ENCODE peak calls at places on chromosomes 12 and 14, in seven cellular contexts. R is endothelial cell of umbilical vein, M is K562, C is tibial nerve, L is transverse colon, K is uterus, Z is A549. U is an unnamed sample.

GRCh38 chr12:78802593-78802992 is 62.0 kb upstream of the SYT1 start:
- DNase-seq in M (no peak), K (no peak), C (no peak), L (no peak), R (no peak), Z (peak; percentile 3), U (no peak)

GRCh38 chr14:106845286-106846087 is 1319.1 kb downstream of the TMEM121 start:
- DNase-seq in M (no peak), Z (peak; percentile 62), L (peak; percentile 92), K (peak; percentile 30), R (no peak), C (no peak), U (no peak)

GRCh38 chr14:20477211-20477876 is 8.1 kb downstream of the PNP start:
- DNase-seq in M (peak; percentile 76), K (no peak), R (peak; percentile 69), Z (no peak), L (no peak), C (no peak), U (peak; percentile 95)

GRCh38 chr14:68633131-68633991 is 159.5 kb downstream of the ZFP36L1 start:
- DNase-seq in R (no peak), Z (no peak), C (no peak), K (no peak), L (no peak), M (no peak), U (no peak)

GRCh38 chr12:12181516-12181915 is 85.3 kb downstream of the LRP6 start:
- DNase-seq in R (peak; percentile 61), M (no peak), L (no peak), C (no peak), K (no peak), Z (no peak), U (no peak)

GRCh38 chr14:100899841-100900771 is 3.4 kb downstream of the RTL1 start:
- DNase-seq in C (no peak), Z (no peak), M (peak; percentile 38), K (no peak), R (peak; percentile 53), L (no peak), U (no peak)

GRCh38 chr12:87618199-87618598 is 411.0 kb downstream of the C12orf50 start:
- DNase-seq in Z (no peak), R (no peak), M (no peak), K (no peak), L (no peak), C (no peak), U (no peak)

GRCh38 chr14:52079239-52079956 is 10.5 kb upstream of the NID2 start:
- DNase-seq in R (peak; percentile 20), Z (no peak), M (no peak), K (no peak), C (no peak), L (no peak), U (no peak)

GRCh38 chr12:132998742-132999141 is 12.6 kb downstream of the ZNF26 start:
- DNase-seq in K (no peak), M (no peak), L (no peak), C (no peak), R (no peak), Z (no peak), U (no peak)

GRCh38 chr12:79020106-79020505 is 155.5 kb downstream of the SYT1 start:
- DNase-seq in L (no peak), Z (no peak), R (peak; percentile 26), K (no peak), M (no peak), C (no peak), U (no peak)

GRCh38 chr12:117361312-117361670 is at the start of gene NOS1:
- DNase-seq in L (no peak), M (no peak), C (no peak), K (no peak), R (no peak), Z (no peak), U (no peak)

GRCh38 chr12:21566223-21566906 is 38.3 kb downstream of the GYS2 start:
- DNase-seq in Z (no peak), M (no peak), R (no peak), C (no peak), K (no peak), L (no peak), U (no peak)

GRCh38 chr14:95361373-95362179 is 41.9 kb upstream of the CLMN start:
- DNase-seq in M (peak; percentile 47), K (peak; percentile 29), L (peak; percentile 75), R (peak; percentile 36), Z (peak; percentile 25), C (no peak), U (peak; percentile 32)

GRCh38 chr12:65740873-65741600 is 83.2 kb upstream of the HMGA2 start:
- DNase-seq in K (peak; percentile 73), C (peak; percentile 57), M (peak; percentile 72), R (peak; percentile 82), L (peak; percentile 85), Z (peak; percentile 82), U (peak; percentile 83)

GRCh38 chr12:91053951-91054715 is 3.7 kb downstream of the KERA start:
- DNase-seq in Z (no peak), C (no peak), L (peak; percentile 7), M (no peak), R (peak; percentile 94), K (peak; percentile 24), U (no peak)

GRCh38 chr12:98653866-98654493 is 8.9 kb downstream of the APAF1 start:
- DNase-seq in K (no peak), L (no peak), Z (peak; percentile 33), R (peak; percentile 66), C (no peak), M (peak; percentile 69), U (peak; percentile 68)

GRCh38 chr12:56080556-56081138 is 682 bp downstream of the ERBB3 start:
- DNase-seq in R (no peak), M (peak; percentile 45), L (peak; percentile 81), Z (no peak), K (no peak), C (no peak), U (no peak)

GRCh38 chr12:12384601-12385321 is 27.9 kb downstream of the BORCS5 start:
- DNase-seq in M (peak; percentile 41), R (no peak), Z (no peak), K (no peak), L (no peak), C (no peak), U (peak; percentile 54)

GRCh38 chr12:26798013-26798412 is 35.0 kb downstream of the ITPR2 start:
- DNase-seq in R (no peak), C (no peak), Z (no peak), K (no peak), M (no peak), L (no peak), U (no peak)

GRCh38 chr12:117968826-117969659 is at the start of gene KSR2:
- DNase-seq in K (no peak), C (no peak), L (peak; percentile 81), M (peak; percentile 6), Z (peak; percentile 72), R (peak; percentile 5), U (peak; percentile 4)

GRCh38 chr12:39236994-39237393 is 205.9 kb downstream of the KIF21A start:
- DNase-seq in R (peak; percentile 3), L (no peak), C (no peak), M (no peak), Z (peak; percentile 24), K (no peak), U (no peak)

DNA sequence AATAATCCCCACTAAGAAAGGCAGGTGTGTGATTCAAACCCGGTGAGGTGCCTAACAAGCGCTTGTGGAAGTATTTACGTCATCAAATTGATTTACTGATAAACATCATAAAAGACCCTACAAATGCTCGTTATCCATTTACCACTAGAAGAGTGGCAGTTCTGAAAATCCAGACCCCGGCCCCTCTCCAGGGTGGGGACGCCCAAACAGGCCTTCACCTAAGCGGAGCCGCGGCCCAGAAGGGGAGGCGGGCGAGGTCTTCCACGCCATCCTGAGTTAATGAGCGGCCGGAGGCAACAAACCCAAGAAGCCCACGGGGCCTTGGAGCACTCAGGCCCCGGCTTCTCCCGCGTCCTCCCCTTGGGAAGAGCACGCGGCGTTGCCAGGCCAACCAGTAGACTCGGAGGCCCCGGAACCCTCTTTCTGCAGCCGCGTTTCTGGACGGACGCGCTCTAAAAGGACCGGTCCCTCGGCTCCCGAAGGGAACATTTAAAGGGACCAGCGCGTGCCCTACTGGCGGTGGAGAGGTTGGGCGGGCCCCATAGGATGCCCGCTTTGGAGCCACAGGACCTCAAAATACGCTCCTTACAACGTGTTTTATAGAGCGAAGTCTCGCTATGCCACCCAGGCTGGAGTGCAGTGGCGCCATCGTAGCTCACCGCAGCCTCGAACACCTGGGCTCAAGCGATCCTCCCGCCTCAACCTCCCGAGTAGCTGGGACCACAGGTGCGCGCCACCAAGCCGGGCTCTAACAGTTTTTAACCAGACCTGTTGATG is 3.5 kb downstream of the PTPN21 start:
- DNase-seq in R (peak; percentile 80), C (peak; percentile 48), L (peak; percentile 84), K (peak; percentile 83), Z (peak; percentile 91), M (peak; percentile 58), U (peak; percentile 82)
- TF ChIP-seq POLR2A in R (peak; percentile 51), C (peak; percentile 44), L (peak; percentile 55), K (peak; percentile 55), Z (no peak), M (peak; percentile 20), U (no peak)

GRCh38 chr12:100717733-100718067 is 76.9 kb upstream of the ANO4 start:
- DNase-seq in R (no peak), K (no peak), M (no peak), C (no peak), L (no peak), Z (no peak), U (no peak)
- TF ChIP-seq POLR2A in R (no peak), K (no peak), M (no peak), C (no peak), L (no peak), Z (no peak), U (no peak)

GRCh38 chr14:64700894-64701293 is 3.3 kb upstream of the PLEKHG3 start:
- DNase-seq in Z (no peak), M (no peak), L (no peak), C (no peak), R (no peak), K (no peak), U (no peak)

GRCh38 chr14:64704145-64704742 is at the start of gene PLEKHG3:
- DNase-seq in L (peak; percentile 90), R (peak; percentile 68), C (no peak), M (peak; percentile 9), K (peak; percentile 87), Z (peak; percentile 84), U (peak; percentile 39)

GRCh38 chr14:64703393-64704144 is 655 bp upstream of the PLEKHG3 start:
- DNase-seq in M (no peak), L (no peak), Z (no peak), R (peak; percentile 10), K (no peak), C (no peak), U (no peak)

GRCh38 chr14:64701660-64702059 is 2.6 kb upstream of the PLEKHG3 start:
- DNase-seq in M (no peak), Z (no peak), K (no peak), R (no peak), L (no peak), C (no peak), U (no peak)

GRCh38 chr14:64702493-64703392 is 1.5 kb upstream of the PLEKHG3 start:
- DNase-seq in L (peak; percentile 81), Z (no peak), M (no peak), R (no peak), C (no peak), K (no peak), U (no peak)
- TF ChIP-seq POLR2A in L (peak; percentile 72), Z (no peak), M (no peak), R (no peak), C (no peak), K (peak; percentile 36), U (no peak)

DNA sequence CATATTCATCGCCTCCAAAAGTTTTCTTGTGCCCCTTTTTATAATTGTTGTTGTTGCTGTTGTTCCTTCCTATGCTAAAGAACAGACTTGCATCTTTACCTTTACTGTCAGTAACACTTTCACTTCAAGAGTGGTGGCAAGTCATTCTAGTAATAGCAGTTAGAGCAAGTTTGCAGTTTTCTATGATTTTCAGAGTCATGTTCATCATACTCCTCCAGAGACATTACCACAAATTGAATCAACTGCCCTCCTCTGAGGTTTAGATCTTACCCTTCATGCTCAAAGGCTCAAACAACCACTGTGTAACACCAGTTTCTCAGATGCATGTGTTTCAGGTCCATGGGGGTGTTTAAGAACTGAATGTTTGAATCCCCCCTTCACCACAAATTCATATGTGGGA is 763.4 kb downstream of the LRFN5 start:
- DNase-seq in C (no peak), M (no peak), L (no peak), Z (no peak), R (no peak), K (no peak), U (no peak)
- TF ChIP-seq POLR2A in C (no peak), M (no peak), L (no peak), Z (no peak), R (no peak), K (no peak), U (no peak)

U was measured in erythroblast.